ENCODE peak calls at places on chromosome 22, in five cellular contexts. One of them, this sample, is unnamed.

GRCh38 chr22:42340695-42341383 is 70.4 kb upstream of the TCF20 start:
- DNase-seq in upper lobe of left lung: no peak
- DNase-seq in AG04450: no peak
- DNase-seq in Peyer's patch: no peak
- DNase-seq in NB4: no peak
- DNase-seq in this sample: no peak

GRCh38 chr22:45065726-45066125 is 55.9 kb upstream of the PHF21B start:
- DNase-seq in upper lobe of left lung: no peak
- DNase-seq in AG04450: no peak
- DNase-seq in Peyer's patch: no peak
- DNase-seq in NB4: peak
- DNase-seq in this sample: no peak

GRCh38 chr22:20634560-20635226 is 127.3 kb downstream of the MED15 start:
- DNase-seq in upper lobe of left lung: no peak
- DNase-seq in AG04450: no peak
- DNase-seq in Peyer's patch: no peak
- DNase-seq in NB4: no peak
- DNase-seq in this sample: no peak

GRCh38 chr22:44988671-44989070 is 21.1 kb downstream of the PHF21B start:
- DNase-seq in upper lobe of left lung: no peak
- DNase-seq in AG04450: no peak
- DNase-seq in Peyer's patch: no peak
- DNase-seq in NB4: no peak
- DNase-seq in this sample: no peak

GRCh38 chr22:29382575-29383328 is 5.6 kb downstream of the AP1B1 start:
- DNase-seq in upper lobe of left lung: no peak
- DNase-seq in AG04450: no peak
- DNase-seq in Peyer's patch: no peak
- DNase-seq in NB4: no peak
- DNase-seq in this sample: no peak

GRCh38 chr22:17570851-17571631 is 7.7 kb downstream of the SLC25A18 start:
- DNase-seq in upper lobe of left lung: peak
- DNase-seq in AG04450: no peak
- DNase-seq in Peyer's patch: peak
- DNase-seq in NB4: no peak
- DNase-seq in this sample: no peak

GRCh38 chr22:49046546-49047305 is 780.9 kb downstream of the BRD1 start:
- DNase-seq in upper lobe of left lung: peak
- DNase-seq in AG04450: no peak
- DNase-seq in Peyer's patch: no peak
- DNase-seq in NB4: peak
- DNase-seq in this sample: no peak

GRCh38 chr22:36653316-36653715 is 50.2 kb downstream of the CACNG2 start:
- DNase-seq in upper lobe of left lung: peak
- DNase-seq in AG04450: no peak
- DNase-seq in Peyer's patch: no peak
- DNase-seq in NB4: no peak
- DNase-seq in this sample: no peak

GRCh38 chr22:21811982-21812381 is 55.5 kb downstream of the MAPK1 start:
- DNase-seq in upper lobe of left lung: no peak
- DNase-seq in AG04450: no peak
- DNase-seq in Peyer's patch: no peak
- DNase-seq in NB4: no peak
- DNase-seq in this sample: no peak

GRCh38 chr22:24063986-24064385 is 52.9 kb downstream of the CABIN1 start:
- DNase-seq in upper lobe of left lung: no peak
- DNase-seq in AG04450: no peak
- DNase-seq in Peyer's patch: no peak
- DNase-seq in NB4: no peak
- DNase-seq in this sample: no peak

GRCh38 chr22:42365337-42365865 is 66.8 kb downstream of the NFAM1 start:
- DNase-seq in upper lobe of left lung: no peak
- DNase-seq in AG04450: no peak
- DNase-seq in Peyer's patch: no peak
- DNase-seq in NB4: no peak
- DNase-seq in this sample: no peak

GRCh38 chr22:37230673-37231405 is 13.2 kb downstream of the RAC2 start:
- DNase-seq in upper lobe of left lung: no peak
- DNase-seq in AG04450: no peak
- DNase-seq in Peyer's patch: peak
- DNase-seq in NB4: no peak
- DNase-seq in this sample: no peak

GRCh38 chr22:17847360-17848078 is 73.2 kb upstream of the BID start:
- DNase-seq in upper lobe of left lung: no peak
- DNase-seq in AG04450: no peak
- DNase-seq in Peyer's patch: no peak
- DNase-seq in NB4: no peak
- DNase-seq in this sample: no peak

GRCh38 chr22:45092644-45093043 is 71.1 kb upstream of the NUP50 start:
- DNase-seq in upper lobe of left lung: no peak
- DNase-seq in AG04450: no peak
- DNase-seq in Peyer's patch: no peak
- DNase-seq in NB4: no peak
- DNase-seq in this sample: no peak

GRCh38 chr22:21818487-21819182 is 48.8 kb downstream of the MAPK1 start:
- DNase-seq in upper lobe of left lung: no peak
- DNase-seq in AG04450: no peak
- DNase-seq in Peyer's patch: no peak
- DNase-seq in NB4: peak
- DNase-seq in this sample: no peak

GRCh38 chr22:19432092-19432844 is at the start of gene MRPL40:
- DNase-seq in upper lobe of left lung: peak
- DNase-seq in AG04450: peak
- DNase-seq in Peyer's patch: peak
- DNase-seq in NB4: peak
- DNase-seq in this sample: peak

GRCh38 chr22:25880524-25880923 is 138.5 kb downstream of the MYO18B start:
- DNase-seq in upper lobe of left lung: no peak
- DNase-seq in AG04450: no peak
- DNase-seq in Peyer's patch: no peak
- DNase-seq in NB4: no peak
- DNase-seq in this sample: no peak

GRCh38 chr22:36160499-36160942 is at the start of gene APOL3:
- DNase-seq in upper lobe of left lung: no peak
- DNase-seq in AG04450: no peak
- DNase-seq in Peyer's patch: peak
- DNase-seq in NB4: no peak
- DNase-seq in this sample: no peak

DNA sequence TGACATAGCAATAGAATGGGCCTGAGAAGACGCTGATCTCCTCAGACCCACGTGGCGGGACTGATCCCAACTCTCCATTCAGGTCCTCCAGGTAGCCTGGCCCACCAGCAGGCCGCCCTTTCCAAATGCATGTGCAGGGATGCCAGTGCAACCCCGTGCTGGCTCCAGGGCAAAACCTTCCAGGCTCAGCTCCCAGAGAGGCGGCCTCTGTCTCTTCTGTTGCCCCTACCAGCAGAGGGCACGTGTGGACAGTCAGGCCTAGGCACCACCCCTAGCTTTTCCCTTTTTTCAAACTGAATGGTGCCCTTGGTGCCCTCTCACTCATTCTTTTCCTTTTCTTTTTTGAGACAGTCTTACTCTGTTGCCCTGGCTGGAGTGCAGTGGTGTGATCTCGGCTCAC is 121.7 kb downstream of the OSBP2 start:
- DNase-seq in upper lobe of left lung: no peak
- DNase-seq in AG04450: no peak
- DNase-seq in Peyer's patch: no peak
- DNase-seq in NB4: no peak
- DNase-seq in this sample: no peak
- TF ChIP-seq CTCF in upper lobe of left lung: no peak
- TF ChIP-seq CTCF in AG04450: no peak
- TF ChIP-seq CTCF in Peyer's patch: no peak
- TF ChIP-seq CTCF in NB4: peak
- TF ChIP-seq CTCF in this sample: peak

DNA sequence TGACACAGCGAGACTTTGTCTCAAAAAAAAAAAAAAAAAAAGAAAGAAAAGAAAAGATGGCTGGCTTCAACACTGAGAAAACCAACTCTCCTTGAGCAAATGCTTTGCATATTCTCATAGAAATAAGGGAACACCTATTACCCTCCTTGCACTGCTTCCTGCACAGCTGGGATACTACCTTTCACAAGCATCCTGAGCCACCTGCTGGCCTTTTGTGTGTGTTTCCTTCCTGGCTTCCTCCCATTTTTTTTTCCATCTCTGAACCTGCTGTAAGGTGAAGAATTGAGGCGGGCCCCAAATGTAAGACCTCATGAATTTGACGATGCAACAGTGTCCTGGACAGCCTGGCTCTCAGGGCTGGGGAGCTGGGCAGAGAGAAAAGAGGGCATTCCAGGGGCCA is 1.9 kb upstream of the RFPL3 start:
- DNase-seq in upper lobe of left lung: no peak
- DNase-seq in AG04450: no peak
- DNase-seq in Peyer's patch: no peak
- DNase-seq in NB4: no peak
- DNase-seq in this sample: no peak
- TF ChIP-seq CTCF in upper lobe of left lung: no peak
- TF ChIP-seq CTCF in AG04450: no peak
- TF ChIP-seq CTCF in Peyer's patch: peak
- TF ChIP-seq CTCF in NB4: no peak
- TF ChIP-seq CTCF in this sample: peak

GRCh38 chr22:46594947-46595298 is 25.3 kb upstream of the GRAMD4 start:
- DNase-seq in upper lobe of left lung: peak
- DNase-seq in AG04450: no peak
- DNase-seq in Peyer's patch: no peak
- DNase-seq in NB4: no peak
- DNase-seq in this sample: no peak

GRCh38 chr22:46595545-46595944 is 24.6 kb upstream of the GRAMD4 start:
- DNase-seq in upper lobe of left lung: no peak
- DNase-seq in AG04450: no peak
- DNase-seq in Peyer's patch: no peak
- DNase-seq in NB4: no peak
- DNase-seq in this sample: no peak

GRCh38 chr22:46596032-46596441 is 24.1 kb upstream of the GRAMD4 start:
- DNase-seq in upper lobe of left lung: no peak
- DNase-seq in AG04450: no peak
- DNase-seq in Peyer's patch: no peak
- DNase-seq in NB4: no peak
- DNase-seq in this sample: no peak

GRCh38 chr22:46598224-46598623 is 22.0 kb upstream of the GRAMD4 start:
- DNase-seq in upper lobe of left lung: no peak
- DNase-seq in AG04450: no peak
- DNase-seq in Peyer's patch: no peak
- DNase-seq in NB4: no peak
- DNase-seq in this sample: no peak

DNA sequence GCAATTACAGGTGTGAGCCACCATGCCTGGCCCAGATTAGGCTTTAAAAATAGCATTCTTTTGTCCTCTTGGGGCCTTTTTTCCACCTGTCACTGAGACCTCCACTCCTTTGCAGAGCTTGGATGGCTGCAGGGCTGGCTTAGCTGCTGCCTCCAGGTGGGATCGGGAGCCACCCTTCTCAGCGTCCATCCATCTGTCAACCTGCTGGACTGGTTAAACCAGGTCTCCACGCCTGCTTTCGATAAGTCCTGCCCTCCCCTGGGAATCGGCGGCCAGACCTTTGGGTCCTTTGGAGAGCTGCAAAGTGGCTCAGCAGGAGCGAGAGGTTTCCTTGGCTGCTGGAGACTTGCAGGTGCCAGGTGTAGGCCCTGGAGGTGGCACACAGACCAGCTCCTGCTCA is 23.4 kb upstream of the GRAMD4 start:
- DNase-seq in upper lobe of left lung: no peak
- DNase-seq in AG04450: no peak
- DNase-seq in Peyer's patch: no peak
- DNase-seq in NB4: no peak
- DNase-seq in this sample: no peak
- TF ChIP-seq CTCF in upper lobe of left lung: no peak
- TF ChIP-seq CTCF in AG04450: no peak
- TF ChIP-seq CTCF in Peyer's patch: peak
- TF ChIP-seq CTCF in NB4: no peak
- TF ChIP-seq CTCF in this sample: peak

DNA sequence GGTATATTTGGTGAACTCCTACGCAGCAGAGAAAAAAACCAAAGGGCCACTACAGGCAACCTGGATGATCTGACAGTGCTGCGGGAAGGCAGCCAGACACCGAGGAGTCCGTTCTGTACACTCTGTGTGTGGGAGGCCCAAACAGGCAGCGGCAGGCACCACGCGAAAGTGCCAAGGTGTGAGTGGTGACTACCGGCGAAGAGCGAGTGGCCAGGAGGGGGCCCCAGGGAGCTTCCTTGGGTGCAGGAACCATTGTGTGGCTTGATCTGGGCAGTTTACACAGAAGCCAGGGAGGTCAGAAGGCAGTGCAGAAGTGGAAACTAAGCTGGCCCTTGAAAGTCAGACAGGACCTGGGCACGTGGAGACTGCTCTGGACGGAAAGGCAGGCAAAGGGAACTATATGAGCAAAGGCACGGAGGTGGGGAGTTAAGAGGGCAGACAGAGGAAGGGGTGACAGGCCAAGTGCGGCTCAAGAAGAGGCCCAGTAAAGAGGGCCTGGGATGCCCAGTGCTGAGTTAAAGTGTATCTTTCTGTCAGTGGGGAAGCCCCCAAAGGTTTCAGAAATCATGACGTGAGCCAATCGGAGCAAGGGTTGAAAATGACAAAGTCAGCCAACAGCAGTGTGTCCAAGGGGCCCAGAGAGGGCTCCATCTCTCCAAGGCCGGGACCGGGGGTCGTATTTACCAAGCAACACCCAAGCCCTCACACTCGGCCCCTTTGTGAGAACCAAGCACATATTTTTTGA is 10.6 kb downstream of the TMEM184B start:
- DNase-seq in upper lobe of left lung: peak
- DNase-seq in AG04450: no peak
- DNase-seq in Peyer's patch: peak
- DNase-seq in NB4: peak
- DNase-seq in this sample: no peak
- TF ChIP-seq CTCF in upper lobe of left lung: peak
- TF ChIP-seq CTCF in AG04450: peak
- TF ChIP-seq CTCF in Peyer's patch: peak
- TF ChIP-seq CTCF in NB4: peak
- TF ChIP-seq CTCF in this sample: peak

GRCh38 chr22:43783777-43784176 is 28.3 kb downstream of the EFCAB6 start:
- DNase-seq in upper lobe of left lung: no peak
- DNase-seq in AG04450: no peak
- DNase-seq in Peyer's patch: no peak
- DNase-seq in NB4: no peak
- DNase-seq in this sample: no peak
- TF ChIP-seq CTCF in upper lobe of left lung: no peak
- TF ChIP-seq CTCF in AG04450: peak
- TF ChIP-seq CTCF in Peyer's patch: no peak
- TF ChIP-seq CTCF in NB4: no peak
- TF ChIP-seq CTCF in this sample: no peak

This sample was measured in RWPE2.